ENCODE peak calls at places on chromosomes 3 and 15, in seven cellular contexts. M is K562, T is heart left ventricle, P is Peyer's patch, V is heart right ventricle, K is cardiac muscle cell, G is IMR-90. Q is an unnamed sample.

GRCh38 chr3:58323795-58324674 is 8.7 kb upstream of the PXK start:
- DNase-seq in M (no peak), T (no peak), P (no peak), V (no peak), K (no peak), G (peak), Q (no peak)

GRCh38 chr15:57769266-57769665 is 62.8 kb downstream of the POLR2M start:
- DNase-seq in M (no peak), T (peak), P (no peak), V (peak), K (peak), G (peak), Q (peak)

GRCh38 chr3:22922317-22922716 is 280.8 kb upstream of the UBE2E2 start:
- DNase-seq in M (no peak), T (no peak), P (no peak), V (no peak), K (peak), G (peak), Q (no peak)

GRCh38 chr15:85473455-85473854 is 93.1 kb downstream of the AKAP13 start:
- DNase-seq in M (no peak), T (no peak), P (no peak), V (no peak), K (peak), G (peak), Q (no peak)

GRCh38 chr15:27017168-27017809 is 46.3 kb downstream of the GABRG3 start:
- DNase-seq in M (peak), T (no peak), P (no peak), V (no peak), K (peak), G (peak), Q (no peak)

GRCh38 chr3:190641564-190641963 is 127.7 kb downstream of the IL1RAP start:
- DNase-seq in M (no peak), T (no peak), P (no peak), V (no peak), K (no peak), G (no peak), Q (no peak)

GRCh38 chr15:69253156-69253555 is 45.6 kb upstream of the PAQR5 start:
- DNase-seq in M (no peak), T (no peak), P (no peak), V (peak), K (peak), G (peak), Q (no peak)

GRCh38 chr3:157417247-157417646 is 19.4 kb upstream of the PTX3 start:
- DNase-seq in M (no peak), T (no peak), P (no peak), V (no peak), K (peak), G (no peak), Q (no peak)

GRCh38 chr3:188947401-188947982 is 224.3 kb upstream of the TPRG1 start:
- DNase-seq in M (peak), T (peak), P (peak), V (peak), K (peak), G (peak), Q (peak)

GRCh38 chr3:130967281-130967680 is 59.3 kb downstream of the ASTE1 start:
- DNase-seq in M (no peak), T (no peak), P (no peak), V (no peak), K (no peak), G (no peak), Q (no peak)

GRCh38 chr3:51389423-51390183 is 1.5 kb upstream of the RBM15B start:
- DNase-seq in M (peak), T (peak), P (peak), V (peak), K (peak), G (peak), Q (peak)

GRCh38 chr15:50798684-50799083 is 33.2 kb upstream of the SPPL2A start:
- DNase-seq in M (no peak), T (no peak), P (peak), V (no peak), K (no peak), G (peak), Q (peak)

GRCh38 chr3:99950921-99951320 is 133.3 kb downstream of the CMSS1 start:
- DNase-seq in M (no peak), T (no peak), P (no peak), V (no peak), K (no peak), G (no peak), Q (no peak)

GRCh38 chr15:92082217-92082843 is 228.8 kb downstream of the SLCO3A1 start:
- DNase-seq in M (peak), T (peak), P (peak), V (peak), K (peak), G (peak), Q (peak)

GRCh38 chr3:146416366-146416765 is 53.0 kb downstream of the PLSCR2 start:
- DNase-seq in M (no peak), T (no peak), P (no peak), V (no peak), K (no peak), G (no peak), Q (no peak)

GRCh38 chr3:6229778-6230410 is 631.0 kb upstream of the GRM7 start:
- DNase-seq in M (no peak), T (no peak), P (no peak), V (no peak), K (no peak), G (no peak), Q (no peak)

GRCh38 chr3:119731545-119732343 is 28.9 kb downstream of the CFAP91 start:
- DNase-seq in M (no peak), T (no peak), P (no peak), V (no peak), K (no peak), G (peak), Q (no peak)

GRCh38 chr15:39367591-39367990 is 213.3 kb upstream of the THBS1 start:
- DNase-seq in M (no peak), T (no peak), P (no peak), V (no peak), K (no peak), G (no peak), Q (no peak)

GRCh38 chr3:195542691-195543641 is at the start of gene PPP1R2:
- DNase-seq in M (peak), T (peak), P (peak), V (peak), K (peak), G (peak), Q (peak)

GRCh38 chr3:178300441-178300959 is 235.7 kb upstream of the KCNMB2 start:
- DNase-seq in M (peak), T (no peak), P (no peak), V (no peak), K (no peak), G (no peak), Q (no peak)

GRCh38 chr3:179027326-179027900 is 44.2 kb downstream of the ZMAT3 start:
- DNase-seq in M (no peak), T (no peak), P (no peak), V (no peak), K (peak), G (peak), Q (no peak)

GRCh38 chr3:179969525-179969924 is 67.2 kb downstream of the PEX5L start:
- DNase-seq in M (no peak), T (no peak), P (no peak), V (no peak), K (no peak), G (no peak), Q (no peak)

GRCh38 chr15:101127503-101128076 is 124.3 kb downstream of the CHSY1 start:
- DNase-seq in M (no peak), T (peak), P (peak), V (peak), K (peak), G (peak), Q (peak)

GRCh38 chr3:14791343-14791945 is 27.3 kb upstream of the FGD5 start:
- DNase-seq in M (peak), T (peak), P (peak), V (peak), K (peak), G (peak), Q (peak)

GRCh38 chr3:156628095-156628690 is 46.2 kb upstream of the TIPARP start:
- DNase-seq in M (no peak), T (no peak), P (no peak), V (no peak), K (peak), G (peak), Q (no peak)

GRCh38 chr15:34588046-34588674 is 4.7 kb upstream of the GOLGA8B start:
- DNase-seq in M (peak), T (no peak), P (no peak), V (no peak), K (peak), G (peak), Q (peak)

GRCh38 chr3:183224581-183224980 is 28.5 kb upstream of the B3GNT5 start:
- DNase-seq in M (no peak), T (no peak), P (no peak), V (no peak), K (no peak), G (no peak), Q (no peak)

GRCh38 chr3:13642597-13642996 is 93.7 kb downstream of the FBLN2 start:
- DNase-seq in M (no peak), T (no peak), P (no peak), V (no peak), K (no peak), G (peak), Q (no peak)

GRCh38 chr3:124322966-124323365 is 331.0 kb upstream of the ROPN1 start:
- DNase-seq in M (no peak), T (no peak), P (no peak), V (no peak), K (no peak), G (peak), Q (no peak)

GRCh38 chr3:149541091-149541491 is 66.6 kb downstream of the TM4SF4 start:
- DNase-seq in M (no peak), T (no peak), P (no peak), V (no peak), K (peak), G (peak), Q (no peak)

GRCh38 chr3:46576386-46576785 is 10.3 kb upstream of the LRRC2 start:
- DNase-seq in M (no peak), T (no peak), P (no peak), V (no peak), K (no peak), G (no peak), Q (no peak)

GRCh38 chr3:46574263-46574662 is 8.2 kb upstream of the LRRC2 start:
- DNase-seq in M (no peak), T (no peak), P (no peak), V (no peak), K (no peak), G (no peak), Q (no peak)

GRCh38 chr3:46574881-46575576 is 8.9 kb upstream of the LRRC2 start:
- DNase-seq in M (no peak), T (no peak), P (no peak), V (no peak), K (no peak), G (no peak), Q (no peak)

GRCh38 chr3:46576899-46577298 is 10.8 kb upstream of the LRRC2 start:
- DNase-seq in M (no peak), T (no peak), P (no peak), V (no peak), K (no peak), G (no peak), Q (no peak)

GRCh38 chr3:46575577-46576222 is 9.6 kb upstream of the LRRC2 start:
- DNase-seq in M (no peak), T (no peak), P (no peak), V (no peak), K (no peak), G (no peak), Q (no peak)
- H3K27ac ChIP-seq in M (no peak), T (no peak), P (no peak), V (no peak), K (no peak), G (no peak), Q (no peak)

GRCh38 chr15:37014566-37014965 is 85.8 kb downstream of the MEIS2 start:
- DNase-seq in M (no peak), T (no peak), P (no peak), V (no peak), K (no peak), G (no peak), Q (no peak)

GRCh38 chr15:37017031-37017625 is 83.2 kb downstream of the MEIS2 start:
- DNase-seq in M (no peak), T (no peak), P (no peak), V (no peak), K (no peak), G (no peak), Q (no peak)

GRCh38 chr15:37015025-37015424 is 85.3 kb downstream of the MEIS2 start:
- DNase-seq in M (no peak), T (no peak), P (no peak), V (no peak), K (peak), G (no peak), Q (no peak)

GRCh38 chr15:37015476-37015875 is 84.9 kb downstream of the MEIS2 start:
- DNase-seq in M (no peak), T (no peak), P (no peak), V (no peak), K (no peak), G (no peak), Q (no peak)

DNA sequence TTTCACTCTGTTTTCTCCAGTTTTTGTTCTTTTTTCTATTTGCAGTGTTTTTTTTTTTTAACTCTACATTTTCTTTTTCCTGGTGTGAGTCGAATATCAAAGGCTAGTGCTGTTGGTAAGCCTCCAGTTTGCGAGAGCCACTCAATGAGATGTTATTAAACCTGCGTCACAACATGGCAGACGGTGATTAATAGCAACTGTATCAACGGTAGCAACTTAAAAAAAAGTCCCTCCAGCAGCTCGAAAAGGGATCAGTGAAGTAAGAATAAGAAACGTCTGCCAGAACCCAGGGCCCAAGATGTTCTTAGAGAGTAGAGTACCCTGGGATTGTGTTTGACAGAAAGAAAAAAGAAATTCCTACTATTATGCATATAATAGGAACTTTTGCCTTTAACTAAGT is 84.1 kb downstream of the MEIS2 start:
- DNase-seq in M (no peak), T (no peak), P (no peak), V (no peak), K (peak), G (peak), Q (no peak)
- H3K4me3 ChIP-seq in M (no peak), T (no peak), P (no peak), V (no peak), K (no peak), G (no peak), Q (peak)

DNA sequence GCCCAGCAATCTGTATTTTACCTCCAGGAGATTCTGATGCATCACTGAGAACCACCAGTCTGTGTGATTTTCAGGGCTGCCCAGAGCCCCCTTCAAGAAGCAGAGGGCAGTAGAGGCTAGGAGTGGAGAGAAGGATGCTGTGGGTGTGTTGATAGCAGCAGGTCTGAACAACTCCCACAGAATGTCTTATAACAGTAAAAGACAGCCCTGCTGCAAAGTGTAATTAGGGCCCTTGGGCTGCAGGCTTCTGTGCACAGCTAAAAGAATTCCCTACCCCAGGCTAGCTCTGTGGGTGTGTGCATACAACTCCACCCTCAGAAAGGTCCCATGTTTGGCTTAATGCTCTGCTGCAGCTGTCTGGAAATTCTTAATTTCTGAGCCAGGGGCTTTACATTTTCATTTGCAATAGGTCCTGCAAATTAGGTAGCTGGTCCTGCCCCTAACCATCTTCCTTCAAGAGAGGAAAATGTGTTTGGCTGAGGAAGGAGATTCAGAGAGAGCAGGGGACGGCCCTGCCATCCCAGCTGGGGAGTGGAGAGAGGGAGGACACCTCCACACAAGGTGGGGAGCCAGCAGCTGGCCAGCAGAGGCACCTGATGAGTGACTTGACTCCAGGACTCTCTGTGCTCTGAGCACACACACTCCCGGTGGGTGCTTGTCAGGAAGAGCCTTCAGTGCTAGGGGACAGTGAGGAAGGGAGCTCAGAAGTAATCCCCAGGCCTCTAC is 43.3 kb upstream of the RAB6B start:
- DNase-seq in M (no peak), T (no peak), P (no peak), V (no peak), K (peak), G (peak), Q (no peak)
- H3K27ac ChIP-seq in M (no peak), T (no peak), P (no peak), V (no peak), K (no peak), G (no peak), Q (no peak)

DNA sequence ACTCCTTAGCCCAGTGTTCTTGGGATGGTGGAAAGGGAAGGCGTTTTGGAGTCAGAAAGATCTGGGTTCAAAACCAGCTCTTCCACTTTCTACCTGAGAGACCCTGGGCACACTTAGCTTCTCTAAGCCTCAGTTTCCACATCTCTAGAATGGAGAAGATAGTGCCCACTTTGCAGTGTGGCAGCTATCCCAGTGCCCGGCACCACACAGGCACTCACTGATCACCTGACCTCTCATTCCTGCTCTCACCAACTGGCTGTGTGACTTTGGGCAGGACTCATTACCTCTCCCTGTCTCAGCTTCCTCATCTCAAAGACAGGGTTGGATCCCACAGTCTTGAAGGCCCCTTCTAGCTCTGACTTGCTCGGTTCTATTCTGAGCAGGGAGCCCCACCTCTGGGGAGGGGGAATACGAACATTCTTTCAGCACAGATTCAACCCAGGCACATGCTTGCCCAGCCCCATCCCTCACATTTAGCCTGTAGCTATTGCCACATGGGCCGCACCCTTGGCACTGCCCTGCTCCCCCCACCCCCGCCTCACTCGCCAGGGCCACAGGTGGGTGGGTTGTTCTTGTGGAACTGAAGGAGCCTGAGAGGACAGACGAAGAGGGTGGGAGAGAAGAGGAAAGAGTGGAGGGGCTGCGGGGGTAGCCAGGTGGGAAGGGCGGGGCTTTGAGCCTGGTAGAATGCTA is 39.2 kb downstream of the EPHB3 start:
- DNase-seq in M (no peak), T (peak), P (no peak), V (no peak), K (no peak), G (no peak), Q (peak)
- H3K4me3 ChIP-seq in M (no peak), T (no peak), P (no peak), V (no peak), K (no peak), G (no peak), Q (no peak)

DNA sequence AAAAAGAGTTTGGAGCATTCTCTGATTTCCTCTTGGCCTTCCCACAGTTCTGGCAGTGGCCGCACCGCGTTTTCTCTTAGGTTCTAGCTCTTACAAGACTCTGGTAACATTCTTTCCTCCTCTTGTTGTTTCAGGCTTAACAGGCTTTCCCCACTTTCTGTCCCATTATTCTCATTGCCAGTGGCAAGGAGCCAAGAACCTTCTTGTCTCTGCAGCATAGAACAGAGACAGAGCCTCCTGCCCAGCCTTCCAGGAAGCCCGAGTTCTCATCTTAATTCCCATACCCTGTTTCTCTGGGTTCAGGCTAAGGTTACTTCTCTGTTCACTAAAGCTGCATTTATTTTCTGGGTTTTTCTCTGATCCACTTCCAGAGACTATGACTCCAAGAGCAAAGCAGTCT is 61.1 kb downstream of the DUT start:
- DNase-seq in M (no peak), T (no peak), P (no peak), V (peak), K (peak), G (no peak), Q (peak)
- H3K27ac ChIP-seq in M (no peak), T (peak), P (peak), V (no peak), K (no peak), G (no peak), Q (peak)

DNA sequence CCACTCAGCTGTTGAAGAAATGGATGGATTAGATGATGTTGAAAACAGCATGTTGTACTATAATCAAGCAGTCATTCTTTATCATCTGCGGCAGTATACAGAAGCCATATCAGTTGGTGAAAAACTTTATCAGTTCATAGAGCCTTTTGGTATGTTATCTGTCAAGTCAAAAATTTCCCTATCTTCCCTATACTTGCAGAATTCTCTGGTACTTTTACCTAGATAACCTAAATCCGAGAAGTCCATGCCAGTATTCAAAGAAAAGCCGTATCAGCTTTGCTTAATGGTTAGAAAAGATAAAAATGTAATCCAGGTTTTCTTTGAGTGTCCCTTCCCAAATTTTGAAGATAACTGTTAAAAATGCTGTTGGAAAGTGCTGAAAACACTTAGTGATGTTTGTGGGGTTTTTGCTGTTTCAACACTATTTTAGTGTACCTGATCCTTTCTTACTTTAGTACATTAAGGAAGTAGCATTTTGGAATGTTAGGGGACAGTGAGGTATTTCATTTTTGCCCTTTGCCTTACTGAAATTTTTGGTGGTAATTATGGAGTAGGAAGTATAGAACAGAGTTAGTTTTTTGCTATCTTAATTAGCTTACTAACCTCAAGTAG is 23.8 kb downstream of the CNOT10 start:
- DNase-seq in M (peak), T (no peak), P (no peak), V (no peak), K (no peak), G (no peak), Q (no peak)
- H3K4me3 ChIP-seq in M (no peak), T (no peak), P (no peak), V (no peak), K (no peak), G (no peak), Q (no peak)

DNA sequence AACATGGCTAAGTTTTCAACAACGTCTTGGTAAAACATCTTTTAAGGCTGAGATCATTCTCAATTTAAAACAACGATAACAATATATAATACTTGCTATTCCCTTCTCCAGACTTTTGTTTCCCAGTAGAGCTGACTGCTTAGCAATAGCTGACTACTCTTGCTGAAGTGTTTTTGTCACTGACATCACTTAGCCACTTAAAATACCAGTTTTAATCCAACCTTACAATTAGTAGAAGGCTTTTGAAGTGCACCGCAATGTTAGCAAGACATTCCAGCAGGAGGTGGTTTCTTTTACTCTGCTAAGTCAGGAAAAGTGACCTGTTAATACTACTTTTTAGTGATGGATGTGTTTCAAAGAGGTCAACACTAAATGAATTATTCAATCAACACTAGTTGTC is 28.7 kb upstream of the GBE1 start:
- DNase-seq in M (no peak), T (no peak), P (no peak), V (no peak), K (no peak), G (no peak), Q (no peak)
- H3K27ac ChIP-seq in M (no peak), T (peak), P (no peak), V (peak), K (peak), G (no peak), Q (peak)

Q was measured in psoas muscle.